ENCODE peak calls at places on chromosomes 13 and 19, in six cellular contexts. H, B, J, M, Y and Z are unnamed samples.
A peak's percentile ranks its signal among the peaks of the same experiment; 100 is the strongest.

GRCh38 chr13:84137292-84137691 is 255.0 kb upstream of the SLITRK1 start:
- DNase-seq in H (no peak), B (no peak), J (no peak), M (peak; percentile 0), Y (no peak), Z (peak; percentile 46)

GRCh38 chr13:24878340-24878739 is 114.4 kb downstream of the RNF17 start:
- DNase-seq in H (no peak), B (no peak), J (no peak), M (no peak), Y (no peak), Z (no peak)

GRCh38 chr19:1252221-1252817 is 3.9 kb downstream of the MIDN start:
- DNase-seq in H (no peak), B (peak; percentile 88), J (peak; percentile 91), M (peak; percentile 99), Y (peak; percentile 95), Z (no peak)

GRCh38 chr19:17902701-17903100 is 30.1 kb upstream of the CCDC124 start:
- DNase-seq in H (no peak), B (peak; percentile 50), J (no peak), M (peak; percentile 50), Y (no peak), Z (no peak)

GRCh38 chr19:4656102-4656501 is 14.0 kb downstream of the MYDGF start:
- DNase-seq in H (no peak), B (no peak), J (no peak), M (no peak), Y (no peak), Z (no peak)

GRCh38 chr19:2113436-2114211 is 16.9 kb downstream of the IZUMO4 start:
- DNase-seq in H (no peak), B (no peak), J (no peak), M (no peak), Y (no peak), Z (no peak)

GRCh38 chr13:109427695-109428094 is 358.7 kb downstream of the IRS2 start:
- DNase-seq in H (no peak), B (no peak), J (no peak), M (no peak), Y (no peak), Z (no peak)

GRCh38 chr19:48511800-48512503 is at the start of gene LMTK3:
- DNase-seq in H (no peak), B (peak; percentile 56), J (no peak), M (peak; percentile 52), Y (no peak), Z (peak; percentile 72)

GRCh38 chr13:21137696-21138095 is 38.7 kb downstream of the SKA3 start:
- DNase-seq in H (no peak), B (peak; percentile 49), J (no peak), M (peak; percentile 34), Y (no peak), Z (no peak)

DNA sequence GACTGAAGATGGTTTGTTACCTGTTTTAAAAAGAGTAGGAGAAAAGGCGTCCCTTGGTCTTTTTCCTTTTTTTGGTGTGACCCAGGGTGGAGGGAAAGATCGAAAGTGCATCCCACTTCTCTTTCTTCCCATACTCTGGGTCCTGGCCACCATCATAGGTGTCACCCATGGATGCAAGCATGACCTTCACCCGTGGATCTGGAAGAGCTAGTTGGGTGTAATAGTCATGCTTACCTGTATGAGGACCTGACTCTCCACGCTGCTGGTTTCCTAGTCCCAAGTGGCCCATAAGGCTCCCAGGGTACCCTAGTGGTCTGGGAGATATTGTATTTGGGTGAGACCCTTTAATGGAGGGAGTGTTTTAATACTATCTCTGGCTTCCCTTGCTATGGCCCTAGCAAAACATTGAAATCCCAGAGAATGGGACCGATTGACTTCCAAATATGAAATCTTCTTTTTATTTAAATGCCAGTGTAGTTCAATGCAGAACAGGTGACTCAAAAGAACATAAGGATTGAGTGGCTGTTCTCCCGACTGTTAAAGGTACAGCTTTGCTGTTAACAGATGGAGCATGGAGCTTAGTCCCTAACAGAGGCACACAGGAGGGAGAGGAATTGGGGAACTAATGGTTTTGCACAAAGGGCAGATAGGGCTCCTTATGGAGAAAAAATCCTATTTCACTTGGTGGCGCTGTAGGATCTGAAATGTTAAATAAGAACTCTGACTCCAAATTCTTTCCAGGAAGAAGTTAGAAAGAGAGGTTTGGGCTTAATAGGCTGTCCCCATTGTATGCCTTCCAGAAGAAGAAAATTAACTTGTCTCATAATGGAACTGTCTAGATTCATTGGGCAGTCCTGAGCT is 7.0 kb upstream of the ZNF550 start:
- DNase-seq in H (no peak), B (peak; percentile 38), J (no peak), M (peak; percentile 53), Y (no peak), Z (no peak)
- H3K9me3 ChIP-seq in H (peaks cover 71% of the 10 kb centered on the region), B (peaks cover 74% of the 10 kb centered on the region), J (peaks cover 85% of the 10 kb centered on the region), M (no peaks in the 10 kb centered on the region), Y (peaks cover 85% of the 10 kb centered on the region), Z (peaks cover 41% of the 10 kb centered on the region)

DNA sequence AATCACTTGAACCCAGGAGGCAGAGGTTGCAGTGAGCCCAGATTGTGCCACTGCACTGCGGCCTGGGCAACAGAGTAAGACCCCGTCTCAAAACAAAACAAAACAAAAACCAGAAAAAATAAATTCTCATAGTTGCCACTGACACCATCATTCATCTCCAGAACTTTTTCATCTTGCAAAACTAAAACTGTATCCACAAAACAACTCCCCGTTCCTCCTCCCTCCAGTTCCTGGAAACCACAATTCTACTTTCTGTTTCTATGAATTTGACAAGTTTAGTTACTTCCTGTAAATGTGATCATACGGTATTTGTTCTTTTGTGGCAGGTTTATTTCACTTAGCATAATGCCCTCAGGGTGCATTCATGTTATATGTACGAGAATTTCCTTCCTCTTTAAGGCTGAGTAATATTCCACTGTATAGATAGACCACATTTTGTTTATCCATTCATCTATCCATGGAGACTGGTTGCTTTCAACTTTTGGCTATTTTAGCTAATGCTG is 13.2 kb upstream of the ADGRE5 start:
- DNase-seq in H (no peak), B (no peak), J (no peak), M (peak; percentile 21), Y (no peak), Z (no peak)
- H3K9me3 ChIP-seq in H (no peaks in the 10 kb centered on the region), B (no peaks in the 10 kb centered on the region), J (no peaks in the 10 kb centered on the region), M (no peaks in the 10 kb centered on the region), Y (no peaks in the 10 kb centered on the region), Z (no peaks in the 10 kb centered on the region)

DNA sequence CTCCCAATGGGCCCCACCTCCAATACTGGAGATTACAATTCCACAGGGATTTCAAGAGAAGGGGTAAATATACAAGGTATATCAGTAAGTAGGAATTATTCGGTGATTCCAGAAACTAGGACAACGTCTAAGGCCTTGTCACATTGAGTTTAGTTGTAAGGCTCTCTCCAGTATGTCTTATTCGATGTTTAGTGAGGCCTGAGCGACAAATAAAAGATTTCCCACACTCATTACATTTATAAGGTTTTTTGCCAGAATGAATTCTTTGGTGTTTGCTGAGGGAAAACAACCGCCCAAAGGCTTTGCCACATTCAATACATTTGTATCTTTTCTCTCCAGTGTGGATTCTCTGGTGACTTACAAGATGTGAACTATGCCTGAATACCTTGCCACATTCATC is 19.1 kb upstream of the ZNF841 start:
- DNase-seq in H (no peak), B (no peak), J (no peak), M (no peak), Y (no peak), Z (no peak)
- H3K9me3 ChIP-seq in H (peaks cover 96% of the 10 kb centered on the region), B (peaks cover 83% of the 10 kb centered on the region), J (peaks cover 84% of the 10 kb centered on the region), M (peaks cover 39% of the 10 kb centered on the region), Y (peaks cover 100% of the 10 kb centered on the region), Z (peaks cover 61% of the 10 kb centered on the region)

GRCh38 chr13:49760555-49760954 is 31.9 kb downstream of the KPNA3 start:
- DNase-seq in H (no peak), B (no peak), J (no peak), M (no peak), Y (no peak), Z (no peak)
- H3K9me3 ChIP-seq in H (peaks cover 36% of the 10 kb centered on the region), B (no peaks in the 10 kb centered on the region), J (no peaks in the 10 kb centered on the region), M (no peaks in the 10 kb centered on the region), Y (no peaks in the 10 kb centered on the region), Z (no peaks in the 10 kb centered on the region)

GRCh38 chr19:58274771-58275199 is 4.0 kb upstream of the ZNF8 start:
- DNase-seq in H (no peak), B (peak; percentile 35), J (no peak), M (no peak), Y (no peak), Z (no peak)
- H3K9me3 ChIP-seq in H (peaks cover 73% of the 10 kb centered on the region), B (peaks cover 55% of the 10 kb centered on the region), J (peaks cover 73% of the 10 kb centered on the region), M (no peaks in the 10 kb centered on the region), Y (peaks cover 70% of the 10 kb centered on the region), Z (peaks cover 7% of the 10 kb centered on the region)

GRCh38 chr19:30356951-30357579 is 15.1 kb upstream of the ZNF536 start:
- DNase-seq in H (no peak), B (no peak), J (peak; percentile 24), M (no peak), Y (no peak), Z (no peak)

GRCh38 chr19:30358319-30358718 is 13.9 kb upstream of the ZNF536 start:
- DNase-seq in H (no peak), B (no peak), J (peak; percentile 24), M (no peak), Y (no peak), Z (no peak)

GRCh38 chr19:30357580-30357954 is 14.6 kb upstream of the ZNF536 start:
- DNase-seq in H (no peak), B (no peak), J (peak; percentile 14), M (no peak), Y (no peak), Z (no peak)

GRCh38 chr19:30353394-30353793 is 18.8 kb upstream of the ZNF536 start:
- DNase-seq in H (no peak), B (no peak), J (peak; percentile 28), M (no peak), Y (no peak), Z (no peak)

GRCh38 chr19:30355586-30355985 is 16.6 kb upstream of the ZNF536 start:
- DNase-seq in H (no peak), B (no peak), J (peak; percentile 20), M (no peak), Y (no peak), Z (no peak)
- H3K9me3 ChIP-seq in H (no peaks in the 10 kb centered on the region), B (peaks cover 25% of the 10 kb centered on the region), J (no peaks in the 10 kb centered on the region), M (no peaks in the 10 kb centered on the region), Y (no peaks in the 10 kb centered on the region), Z (no peaks in the 10 kb centered on the region)